ENCODE peak calls at places on chromosomes 1 and 21, in four cellular contexts. One of them, this sample, is unnamed.

GRCh38 chr1:76074321-76075187 is at the start of gene ST6GALNAC3:
- DNase-seq in activated CD8-positive, alpha-beta T cell treated with anti-CD3 and anti-CD28 coated beads, Interleukin-2, amount 10 ng/mL, durations not matched to agents 7 days and 5 days: peak; percentile 77
- DNase-seq in ELF-1: peak; percentile 87
- DNase-seq in neural crest cell: peak; percentile 69
- DNase-seq in this sample: peak; percentile 97

GRCh38 chr1:27145934-27146354 is 9.0 kb downstream of the SLC9A1 start:
- DNase-seq in activated CD8-positive, alpha-beta T cell treated with anti-CD3 and anti-CD28 coated beads, Interleukin-2, amount 10 ng/mL, durations not matched to agents 7 days and 5 days: no peak
- DNase-seq in ELF-1: peak; percentile 69
- DNase-seq in neural crest cell: no peak
- DNase-seq in this sample: no peak

GRCh38 chr1:2875677-2876531 is 74.4 kb upstream of the TTC34 start:
- DNase-seq in ELF-1: peak; percentile 45
- DNase-seq in activated CD8-positive, alpha-beta T cell treated with anti-CD3 and anti-CD28 coated beads, Interleukin-2, amount 10 ng/mL, durations not matched to agents 7 days and 5 days: no peak
- DNase-seq in neural crest cell: no peak
- DNase-seq in this sample: no peak

GRCh38 chr1:236148471-236148847 is 6.1 kb downstream of the GPR137B start:
- DNase-seq in ELF-1: no peak
- DNase-seq in activated CD8-positive, alpha-beta T cell treated with anti-CD3 and anti-CD28 coated beads, Interleukin-2, amount 10 ng/mL, durations not matched to agents 7 days and 5 days: no peak
- DNase-seq in neural crest cell: no peak
- DNase-seq in this sample: no peak

GRCh38 chr21:21345872-21346271 is 347.7 kb downstream of the NCAM2 start:
- DNase-seq in ELF-1: no peak
- DNase-seq in neural crest cell: no peak
- DNase-seq in activated CD8-positive, alpha-beta T cell treated with anti-CD3 and anti-CD28 coated beads, Interleukin-2, amount 10 ng/mL, durations not matched to agents 7 days and 5 days: no peak
- DNase-seq in this sample: no peak

GRCh38 chr1:3142751-3143150 is 73.7 kb downstream of the PRDM16 start:
- DNase-seq in activated CD8-positive, alpha-beta T cell treated with anti-CD3 and anti-CD28 coated beads, Interleukin-2, amount 10 ng/mL, durations not matched to agents 7 days and 5 days: no peak
- DNase-seq in ELF-1: no peak
- DNase-seq in neural crest cell: no peak
- DNase-seq in this sample: no peak

GRCh38 chr1:245698860-245699259 is 544.1 kb downstream of the KIF26B start:
- DNase-seq in neural crest cell: no peak
- DNase-seq in activated CD8-positive, alpha-beta T cell treated with anti-CD3 and anti-CD28 coated beads, Interleukin-2, amount 10 ng/mL, durations not matched to agents 7 days and 5 days: no peak
- DNase-seq in ELF-1: no peak
- DNase-seq in this sample: no peak

GRCh38 chr1:112454316-112454715 is 54.4 kb upstream of the WNT2B start:
- DNase-seq in ELF-1: no peak
- DNase-seq in activated CD8-positive, alpha-beta T cell treated with anti-CD3 and anti-CD28 coated beads, Interleukin-2, amount 10 ng/mL, durations not matched to agents 7 days and 5 days: no peak
- DNase-seq in neural crest cell: no peak
- DNase-seq in this sample: no peak

GRCh38 chr1:200173097-200173629 is 145.7 kb downstream of the NR5A2 start:
- DNase-seq in ELF-1: no peak
- DNase-seq in neural crest cell: no peak
- DNase-seq in activated CD8-positive, alpha-beta T cell treated with anti-CD3 and anti-CD28 coated beads, Interleukin-2, amount 10 ng/mL, durations not matched to agents 7 days and 5 days: no peak
- DNase-seq in this sample: no peak

GRCh38 chr1:44012941-44013609 is 18.2 kb downstream of the SLC6A9 start:
- DNase-seq in neural crest cell: no peak
- DNase-seq in ELF-1: no peak
- DNase-seq in activated CD8-positive, alpha-beta T cell treated with anti-CD3 and anti-CD28 coated beads, Interleukin-2, amount 10 ng/mL, durations not matched to agents 7 days and 5 days: no peak
- DNase-seq in this sample: no peak

GRCh38 chr1:77416692-77417450 is 135.1 kb downstream of the AK5 start:
- DNase-seq in ELF-1: no peak
- DNase-seq in activated CD8-positive, alpha-beta T cell treated with anti-CD3 and anti-CD28 coated beads, Interleukin-2, amount 10 ng/mL, durations not matched to agents 7 days and 5 days: no peak
- DNase-seq in neural crest cell: no peak
- DNase-seq in this sample: peak; percentile 42

GRCh38 chr1:27109103-27109822 is 45.7 kb downstream of the SLC9A1 start:
- DNase-seq in ELF-1: peak; percentile 69
- DNase-seq in activated CD8-positive, alpha-beta T cell treated with anti-CD3 and anti-CD28 coated beads, Interleukin-2, amount 10 ng/mL, durations not matched to agents 7 days and 5 days: peak; percentile 49
- DNase-seq in neural crest cell: no peak
- DNase-seq in this sample: peak; percentile 41

GRCh38 chr1:66464802-66465201 is 69.2 kb upstream of the SGIP1 start:
- DNase-seq in ELF-1: no peak
- DNase-seq in neural crest cell: no peak
- DNase-seq in activated CD8-positive, alpha-beta T cell treated with anti-CD3 and anti-CD28 coated beads, Interleukin-2, amount 10 ng/mL, durations not matched to agents 7 days and 5 days: no peak
- DNase-seq in this sample: no peak

GRCh38 chr1:1181129-1181937 is 7.7 kb downstream of the TTLL10 start:
- DNase-seq in activated CD8-positive, alpha-beta T cell treated with anti-CD3 and anti-CD28 coated beads, Interleukin-2, amount 10 ng/mL, durations not matched to agents 7 days and 5 days: no peak
- DNase-seq in ELF-1: no peak
- DNase-seq in neural crest cell: no peak
- DNase-seq in this sample: no peak

GRCh38 chr1:172673761-172674160 is 14.9 kb downstream of the FASLG start:
- DNase-seq in ELF-1: no peak
- DNase-seq in activated CD8-positive, alpha-beta T cell treated with anti-CD3 and anti-CD28 coated beads, Interleukin-2, amount 10 ng/mL, durations not matched to agents 7 days and 5 days: no peak
- DNase-seq in neural crest cell: no peak
- DNase-seq in this sample: no peak

GRCh38 chr1:201937624-201938212 is 8.6 kb downstream of the LMOD1 start:
- DNase-seq in neural crest cell: no peak
- DNase-seq in activated CD8-positive, alpha-beta T cell treated with anti-CD3 and anti-CD28 coated beads, Interleukin-2, amount 10 ng/mL, durations not matched to agents 7 days and 5 days: no peak
- DNase-seq in ELF-1: no peak
- DNase-seq in this sample: no peak

GRCh38 chr1:62045579-62045978 is 149.1 kb upstream of the L1TD1 start:
- DNase-seq in neural crest cell: no peak
- DNase-seq in ELF-1: no peak
- DNase-seq in activated CD8-positive, alpha-beta T cell treated with anti-CD3 and anti-CD28 coated beads, Interleukin-2, amount 10 ng/mL, durations not matched to agents 7 days and 5 days: no peak
- DNase-seq in this sample: no peak

GRCh38 chr1:12456979-12457378 is 161.0 kb downstream of the DHRS3 start:
- DNase-seq in neural crest cell: no peak
- DNase-seq in activated CD8-positive, alpha-beta T cell treated with anti-CD3 and anti-CD28 coated beads, Interleukin-2, amount 10 ng/mL, durations not matched to agents 7 days and 5 days: no peak
- DNase-seq in ELF-1: no peak
- DNase-seq in this sample: no peak